ENCODE peak calls at places on chromosomes 4 and X, in seven cellular contexts. J is T-helper 2 cell, Q is NCI-H1092, C is suprapubic skin, D is NCI-H1105, G is lung, F is Peyer's patch. O is an unnamed sample.

GRCh38 chr4:35559559-35560365 is 684.6 kb downstream of the ARAP2 start:
- DNase-seq in F (no peak), J (no peak), C (no peak), D (no peak), Q (no peak), G (no peak), O (peak)

GRCh38 chrX:94058728-94059382 is 384.8 kb downstream of the FAM133A start:
- DNase-seq in J (peak), G (no peak), Q (no peak), D (peak), F (peak), C (no peak), O (peak)

GRCh38 chrX:14030248-14030592 is 528 bp upstream of the GEMIN8 start:
- DNase-seq in D (no peak), Q (no peak), G (no peak), F (no peak), J (peak), C (no peak), O (no peak)

GRCh38 chrX:102723456-102723855 is 2.9 kb downstream of the GPRASP3 start:
- DNase-seq in D (no peak), J (no peak), C (no peak), Q (no peak), F (no peak), G (no peak), O (no peak)

GRCh38 chrX:37834937-37835336 is 12.4 kb downstream of the DYNLT3 start:
- DNase-seq in C (no peak), G (no peak), Q (no peak), F (no peak), D (no peak), J (no peak), O (no peak)

GRCh38 chr4:76208005-76208765 is 5.4 kb downstream of the SCARB2 start:
- DNase-seq in G (peak), F (peak), C (peak), Q (peak), D (no peak), J (no peak), O (peak)

GRCh38 chr4:84530871-84531270 is 31.8 kb upstream of the NKX6-1 start:
- DNase-seq in J (no peak), G (no peak), D (no peak), C (no peak), Q (no peak), F (no peak), O (no peak)

GRCh38 chrX:51420610-51421009 is 75.8 kb downstream of the NUDT11 start:
- DNase-seq in Q (no peak), D (no peak), G (no peak), F (no peak), J (peak), C (no peak), O (peak)

GRCh38 chrX:69065451-69065850 is 99.8 kb downstream of the PJA1 start:
- DNase-seq in G (no peak), Q (no peak), F (peak), D (no peak), J (no peak), C (no peak), O (no peak)

GRCh38 chr4:24598025-24598424 is 13.7 kb upstream of the DHX15 start:
- DNase-seq in J (no peak), D (no peak), Q (no peak), C (no peak), F (peak), G (peak), O (no peak)

GRCh38 chrX:133781174-133781573 is 204.2 kb downstream of the GPC3 start:
- DNase-seq in C (no peak), J (no peak), G (no peak), Q (no peak), D (no peak), F (no peak), O (no peak)

GRCh38 chrX:45515262-45516215 is 314.9 kb upstream of the DIPK2B start:
- DNase-seq in G (peak), Q (no peak), J (peak), F (peak), C (peak), D (peak), O (peak)

GRCh38 chr4:150656882-150657281 is 74.9 kb downstream of the MAB21L2 start:
- DNase-seq in D (no peak), Q (no peak), G (no peak), J (no peak), F (no peak), C (no peak), O (no peak)

GRCh38 chrX:154056739-154057367 is 37.2 kb upstream of the IRAK1 start:
- DNase-seq in C (no peak), J (peak), D (no peak), G (no peak), Q (no peak), F (peak), O (no peak)

GRCh38 chr4:38387348-38387747 is 276.7 kb upstream of the KLF3 start:
- DNase-seq in Q (no peak), F (peak), G (peak), J (peak), D (peak), C (peak), O (no peak)

GRCh38 chrX:155048997-155049619 is 21.8 kb downstream of the CMC4 start:
- DNase-seq in D (peak), C (no peak), Q (no peak), G (peak), J (peak), F (peak), O (peak)

GRCh38 chr4:151555151-151555945 is 146.4 kb downstream of the FHIP1A start:
- DNase-seq in G (no peak), J (no peak), D (no peak), Q (no peak), C (no peak), F (no peak), O (no peak)

GRCh38 chr4:20041838-20042237 is 209.9 kb upstream of the SLIT2 start:
- DNase-seq in F (no peak), J (no peak), Q (no peak), D (no peak), G (no peak), C (no peak), O (no peak)

GRCh38 chrX:12779534-12779933 is 11.7 kb upstream of the PRPS2 start:
- DNase-seq in D (no peak), G (no peak), J (no peak), C (no peak), Q (no peak), F (no peak), O (no peak)

GRCh38 chr4:55469979-55470378 is 74.2 kb downstream of the TMEM165 start:
- DNase-seq in C (no peak), D (no peak), J (no peak), G (no peak), Q (no peak), F (no peak), O (no peak)

GRCh38 chrX:112083624-112084326 is 1.2 kb upstream of the TRPC5 start:
- DNase-seq in J (no peak), C (no peak), D (no peak), F (no peak), G (no peak), Q (no peak), O (no peak)

GRCh38 chr4:166432842-166433241 is 559.8 kb downstream of the TLL1 start:
- DNase-seq in F (no peak), C (no peak), Q (no peak), D (no peak), G (no peak), J (no peak), O (no peak)

GRCh38 chr4:148204171-148204570 is 238.0 kb downstream of the NR3C2 start:
- DNase-seq in F (no peak), D (no peak), G (no peak), J (no peak), Q (no peak), C (no peak), O (no peak)

GRCh38 chr4:48681856-48682255 is 98.2 kb downstream of the FRYL start:
- DNase-seq in C (no peak), Q (no peak), F (peak), J (peak), D (no peak), G (no peak), O (no peak)

GRCh38 chr4:152937535-152938236 is 1.6 kb downstream of the FHDC1 start:
- DNase-seq in J (peak), F (no peak), G (no peak), C (no peak), D (no peak), Q (no peak), O (peak)

GRCh38 chr4:151644625-151645024 is 116.2 kb downstream of the GATB start:
- DNase-seq in G (no peak), C (no peak), J (peak), F (no peak), Q (peak), D (no peak), O (peak)

GRCh38 chr4:184649971-184650855 is 675 bp downstream of the PRIMPOL start:
- DNase-seq in F (peak), D (no peak), C (no peak), G (no peak), J (no peak), Q (peak), O (peak)

O was measured in NCI-H345.